ENCODE peak calls at places on chromosomes 13 and 19, in four cellular contexts. Z is Panc1, J is HepG2, E is K562. H is an unnamed sample.

GRCh38 chr13:40982772-40983171 is 36.3 kb downstream of the ELF1 start:
- DNase-seq in Z (no peak), J (no peak), E (no peak), H (no peak)

GRCh38 chr19:15365264-15365663 is 14.3 kb downstream of the AKAP8 start:
- DNase-seq in Z (no peak), J (no peak), E (no peak), H (no peak)

GRCh38 chr13:54733639-54734038 is 1705.0 kb downstream of the OLFM4 start:
- DNase-seq in Z (no peak), J (peak), E (no peak), H (no peak)

GRCh38 chr19:50380767-50381166 is 3.4 kb upstream of the POLD1 start:
- DNase-seq in Z (no peak), J (no peak), E (peak), H (no peak)

GRCh38 chr19:45601524-45602522 is at the start of gene GPR4:
- DNase-seq in Z (no peak), J (no peak), E (peak), H (no peak)

GRCh38 chr13:33611016-33611805 is 206.7 kb upstream of the RFC3 start:
- DNase-seq in Z (no peak), J (peak), E (no peak), H (no peak)

GRCh38 chr13:70756088-70756487 is 647.8 kb upstream of the KLHL1 start:
- DNase-seq in Z (no peak), J (no peak), E (no peak), H (no peak)

GRCh38 chr13:110340812-110341444 is 33.8 kb downstream of the COL4A2 start:
- DNase-seq in Z (no peak), J (no peak), E (no peak), H (no peak)

GRCh38 chr13:108525867-108526266 is 103.5 kb upstream of the MYO16 start:
- DNase-seq in Z (no peak), J (no peak), E (no peak), H (no peak)

GRCh38 chr13:52851153-52851962 is 2.9 kb upstream of the PCDH8 start:
- DNase-seq in Z (no peak), J (peak), E (no peak), H (no peak)

GRCh38 chr13:106617561-106617960 is 49.6 kb upstream of the ARGLU1 start:
- DNase-seq in Z (no peak), J (no peak), E (no peak), H (no peak)

DNA sequence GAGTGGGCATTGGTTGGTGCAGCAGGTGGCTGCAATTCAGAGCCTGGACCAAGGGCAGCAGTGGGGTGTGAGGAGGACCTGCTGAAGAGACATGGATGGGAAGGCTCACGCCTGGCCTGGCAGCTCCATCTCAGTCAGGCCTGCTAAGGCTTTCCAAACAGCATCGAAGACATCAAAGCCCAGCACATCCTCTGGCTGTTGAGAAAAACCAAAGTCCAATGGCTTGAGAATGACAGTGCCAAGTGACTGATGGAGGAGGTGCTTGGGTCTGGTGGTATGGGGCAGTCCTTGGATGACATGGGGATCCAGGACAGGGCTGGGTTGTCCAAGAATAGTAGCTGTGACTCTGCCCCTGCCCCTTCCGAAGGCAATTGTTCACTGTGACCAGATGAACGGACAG is 19.0 kb upstream of the XPO4 start:
- DNase-seq in Z (no peak), J (peak), E (no peak), H (no peak)
- TF ChIP-seq TCF7L2 in Z (no peak), J (no peak), E (no peak), H (no peak)

DNA sequence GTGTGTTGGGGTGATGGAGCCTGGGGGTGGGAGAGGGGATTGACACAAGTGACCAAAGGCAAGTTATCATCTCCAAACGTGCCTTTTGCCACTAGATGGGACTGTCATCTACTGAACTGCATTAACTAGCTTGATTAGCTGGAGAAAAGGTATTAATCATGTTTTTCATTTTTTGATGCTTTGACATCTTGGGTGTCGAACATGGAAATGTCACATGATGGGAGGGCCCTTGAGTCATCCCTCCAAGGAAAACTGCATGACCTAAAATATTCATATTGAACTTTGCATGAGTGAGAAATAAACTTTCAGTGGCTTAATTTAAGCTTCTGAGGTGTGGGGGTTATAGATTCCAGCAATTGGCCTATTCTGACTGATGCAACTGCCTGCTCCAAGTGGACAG is 73.3 kb downstream of the ALOX5AP start:
- DNase-seq in Z (no peak), J (no peak), E (no peak), H (no peak)
- TF ChIP-seq TCF7L2 in Z (no peak), J (no peak), E (no peak), H (no peak)

GRCh38 chr19:46839752-46840151 is 10.9 kb downstream of the AP2S1 start:
- DNase-seq in Z (no peak), J (no peak), E (no peak), H (no peak)

GRCh38 chr19:46844067-46844489 is 6.6 kb downstream of the AP2S1 start:
- DNase-seq in Z (no peak), J (no peak), E (peak), H (no peak)

GRCh38 chr19:46842791-46843190 is 7.9 kb downstream of the AP2S1 start:
- DNase-seq in Z (no peak), J (no peak), E (no peak), H (no peak)

GRCh38 chr19:46840157-46840942 is 10.3 kb downstream of the AP2S1 start:
- DNase-seq in Z (no peak), J (peak), E (peak), H (no peak)

GRCh38 chr19:46841458-46842083 is 9.1 kb downstream of the AP2S1 start:
- DNase-seq in Z (no peak), J (no peak), E (no peak), H (no peak)
- TF ChIP-seq TCF7L2 in Z (no peak), J (no peak), E (no peak), H (no peak)

DNA sequence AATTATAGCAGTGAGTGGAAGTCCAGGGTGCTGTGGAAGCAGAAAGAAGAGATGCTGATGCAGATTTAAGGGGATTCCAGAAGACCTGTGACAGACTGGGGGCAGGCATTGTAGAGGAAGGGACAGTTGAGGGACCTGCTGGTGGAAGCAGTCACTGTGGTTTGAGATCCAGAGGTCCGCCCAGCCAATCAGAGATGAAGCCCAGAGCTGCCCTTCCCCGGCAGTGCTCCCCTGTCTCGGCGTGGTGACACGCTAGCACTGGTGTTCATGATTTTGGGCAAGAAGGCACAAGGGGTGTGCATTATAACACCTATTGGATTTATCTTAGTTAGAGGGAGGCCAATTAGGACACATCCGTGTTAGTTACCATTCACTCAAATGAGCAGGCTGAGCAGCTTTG is 16.1 kb downstream of the TNFRSF19 start:
- DNase-seq in Z (no peak), J (no peak), E (no peak), H (no peak)
- TF ChIP-seq TCF7L2 in Z (no peak), J (no peak), E (no peak), H (no peak)

GRCh38 chr19:58213075-58213369 is 15.7 kb upstream of the ZNF544 start:
- DNase-seq in Z (no peak), J (no peak), E (no peak), H (no peak)

GRCh38 chr19:58217607-58218391 is 10.9 kb upstream of the ZNF544 start:
- DNase-seq in Z (no peak), J (no peak), E (no peak), H (no peak)

GRCh38 chr19:58217069-58217481 is 11.6 kb upstream of the ZNF544 start:
- DNase-seq in Z (no peak), J (no peak), E (no peak), H (no peak)

DNA sequence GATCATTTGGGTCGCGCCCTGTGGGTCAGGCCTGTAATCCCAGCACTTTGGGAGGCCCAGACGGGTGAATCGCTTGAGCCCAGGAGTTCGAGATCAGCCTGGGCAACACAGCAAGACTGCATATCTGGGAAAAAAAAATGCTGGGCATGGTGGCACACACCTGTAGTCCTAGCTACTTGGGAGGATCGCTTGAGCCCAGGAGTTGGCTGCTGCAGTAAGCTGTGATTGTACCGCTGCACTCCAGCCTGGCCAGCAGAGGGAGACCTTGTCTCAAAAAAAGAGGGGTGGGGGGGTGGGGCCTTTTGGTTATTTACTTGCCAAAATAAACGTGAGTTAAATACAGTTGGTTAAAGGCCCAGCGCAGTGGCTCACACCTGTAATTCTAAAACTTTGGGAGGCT is 9.8 kb upstream of the ZNF544 start:
- DNase-seq in Z (no peak), J (peak), E (no peak), H (peak)
- TF ChIP-seq TCF7L2 in Z (no peak), J (no peak), E (no peak), H (no peak)

GRCh38 chr13:37485766-37486165 is 112.8 kb downstream of the POSTN start:
- DNase-seq in Z (no peak), J (no peak), E (no peak), H (no peak)

GRCh38 chr13:37481005-37481857 is 117.3 kb downstream of the POSTN start:
- DNase-seq in Z (no peak), J (no peak), E (no peak), H (no peak)

GRCh38 chr13:37484056-37484455 is 114.5 kb downstream of the POSTN start:
- DNase-seq in Z (no peak), J (no peak), E (no peak), H (no peak)

GRCh38 chr13:37479901-37480300 is 118.7 kb downstream of the POSTN start:
- DNase-seq in Z (no peak), J (no peak), E (no peak), H (no peak)

DNA sequence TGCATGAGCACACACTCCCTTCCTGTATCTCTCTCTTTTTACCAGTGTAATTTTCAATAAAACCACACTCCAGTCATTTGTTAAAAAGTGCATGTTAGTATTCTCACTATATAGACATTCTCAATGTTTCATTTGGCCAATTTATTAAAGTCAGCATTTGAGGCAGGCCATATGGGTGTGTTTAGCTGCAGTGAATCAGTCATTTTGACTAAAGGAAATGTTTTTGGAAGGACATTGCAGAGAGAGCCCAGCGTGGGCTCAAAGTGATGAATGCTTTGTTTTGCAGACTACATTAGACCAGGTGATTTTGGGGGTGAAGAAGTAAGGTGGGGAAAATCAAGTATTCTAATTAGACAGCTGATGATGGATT is 116.7 kb downstream of the POSTN start:
- DNase-seq in Z (no peak), J (no peak), E (no peak), H (no peak)
- TF ChIP-seq TCF7L2 in Z (no peak), J (no peak), E (no peak), H (no peak)

GRCh38 chr13:101623469-101624209 is 171.2 kb downstream of the ITGBL1 start:
- DNase-seq in Z (no peak), J (peak), E (no peak), H (no peak)
- TF ChIP-seq TCF7L2 in Z (peak), J (no peak), E (no peak), H (peak)

GRCh38 chr13:99608345-99608744 is 107.1 kb downstream of the TM9SF2 start:
- DNase-seq in Z (no peak), J (no peak), E (no peak), H (no peak)

GRCh38 chr13:99604636-99605035 is 103.4 kb downstream of the TM9SF2 start:
- DNase-seq in Z (no peak), J (no peak), E (no peak), H (no peak)

GRCh38 chr13:99605417-99606321 is 104.4 kb downstream of the TM9SF2 start:
- DNase-seq in Z (no peak), J (peak), E (peak), H (peak)

GRCh38 chr13:99610702-99611289 is 109.5 kb downstream of the TM9SF2 start:
- DNase-seq in Z (no peak), J (no peak), E (no peak), H (no peak)

DNA sequence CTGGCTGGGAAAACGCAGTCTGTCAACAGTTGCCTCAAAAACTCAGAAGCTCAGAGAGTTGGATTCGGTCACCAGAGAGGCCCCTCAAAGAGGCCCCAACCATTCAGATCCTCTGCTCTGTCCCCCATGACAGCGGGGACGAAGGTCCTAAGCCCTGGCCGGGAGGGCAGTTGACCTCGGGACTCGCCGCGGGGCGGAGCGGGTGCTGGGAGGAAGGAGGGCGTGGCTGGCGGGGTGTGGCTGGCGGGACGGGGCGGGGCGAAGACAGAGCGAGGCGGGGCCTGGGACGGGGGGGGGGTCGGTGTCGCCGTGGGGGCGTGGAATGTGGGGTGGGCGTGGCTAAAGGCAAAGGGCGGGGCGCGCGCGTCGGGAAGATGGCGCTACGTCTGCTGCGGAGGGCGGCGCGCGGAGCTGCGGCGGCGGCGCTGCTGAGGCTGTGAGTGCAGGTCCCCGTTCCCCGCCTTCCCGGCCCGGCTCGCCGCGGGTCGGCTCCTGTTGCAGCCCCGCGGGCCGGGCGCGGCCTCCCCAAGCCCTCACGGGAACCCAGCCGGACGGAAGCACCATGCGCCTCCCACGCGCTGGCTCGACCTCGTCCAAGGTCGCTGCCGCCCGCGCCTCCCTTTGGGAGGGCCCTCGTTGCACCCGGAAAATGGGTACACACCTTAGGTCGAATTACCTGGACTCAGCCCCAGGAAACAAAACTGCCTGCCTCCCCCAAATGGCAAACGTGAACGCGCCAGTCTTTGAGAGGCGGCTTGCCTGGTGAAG is 105.2 kb downstream of the TM9SF2 start:
- DNase-seq in Z (no peak), J (peak), E (peak), H (peak)
- TF ChIP-seq TCF7L2 in Z (no peak), J (no peak), E (no peak), H (no peak)